ENCODE peak calls at places on chromosome 12, in ten cellular contexts. S, H, M, V, O, N, R, K, X and U are unnamed samples.

GRCh38 chr12:93645702-93646101 is 31.5 kb upstream of the CRADD start:
- DNase-seq in X (no peak), H (peak; percentile 56), M (no peak), S (no peak), N (no peak), K (peak; percentile 46), R (no peak), O (no peak), V (no peak), U (no peak)

GRCh38 chr12:131735863-131736806 is 25.2 kb downstream of the SFSWAP start:
- DNase-seq in H (peak; percentile 27), R (no peak), K (no peak), O (no peak), V (no peak), N (no peak), S (no peak), M (no peak), X (no peak), U (no peak)

GRCh38 chr12:56522486-56523193 is 1.0 kb downstream of the RBMS2 start:
- DNase-seq in N (no peak), K (peak; percentile 51), M (peak; percentile 19), H (peak; percentile 39), X (no peak), V (no peak), O (no peak), S (no peak), R (no peak), U (no peak)

GRCh38 chr12:107779077-107779840 is 4.8 kb downstream of the ASCL4 start:
- DNase-seq in M (no peak), H (no peak), K (no peak), X (peak; percentile 25), O (no peak), N (no peak), S (peak; percentile 72), R (no peak), V (no peak), U (no peak)

GRCh38 chr12:107404981-107405380 is 280.6 kb upstream of the PWP1 start:
- DNase-seq in V (no peak), N (no peak), X (no peak), H (peak; percentile 29), O (no peak), R (no peak), S (peak; percentile 20), K (peak; percentile 76), M (no peak), U (no peak)

GRCh38 chr12:132354211-132354981 is 25.0 kb upstream of the GALNT9 start:
- DNase-seq in H (no peak), R (no peak), S (no peak), N (no peak), O (no peak), K (no peak), V (no peak), M (no peak), X (no peak), U (no peak)

GRCh38 chr12:43333650-43334043 is 218.4 kb downstream of the ADAMTS20 start:
- DNase-seq in R (no peak), S (no peak), X (no peak), M (no peak), O (no peak), K (no peak), V (no peak), H (no peak), N (no peak), U (no peak)

GRCh38 chr12:12331896-12332295 is 18.1 kb downstream of the MANSC1 start:
- DNase-seq in M (no peak), H (no peak), S (no peak), X (no peak), R (no peak), O (no peak), K (no peak), N (no peak), V (no peak), U (no peak)

GRCh38 chr12:77847665-77848431 is 17.2 kb downstream of the NAV3 start:
- DNase-seq in K (peak; percentile 75), N (peak; percentile 66), X (no peak), H (peak; percentile 83), O (no peak), M (peak; percentile 72), V (no peak), R (peak; percentile 53), S (no peak), U (no peak)

GRCh38 chr12:54337280-54337842 is 12.4 kb downstream of the COPZ1 start:
- DNase-seq in X (no peak), N (no peak), V (no peak), K (no peak), H (peak; percentile 51), S (no peak), R (no peak), O (no peak), M (no peak), U (no peak)

GRCh38 chr12:30437044-30437443 is 258.6 kb downstream of the IPO8 start:
- DNase-seq in K (no peak), S (no peak), R (no peak), N (no peak), M (no peak), V (no peak), X (no peak), O (no peak), H (peak; percentile 18), U (no peak)

GRCh38 chr12:124774462-124775167 is 89.0 kb downstream of the SCARB1 start:
- DNase-seq in M (peak; percentile 95), H (peak; percentile 77), N (peak; percentile 89), O (peak; percentile 55), X (peak; percentile 63), K (peak; percentile 70), V (no peak), S (peak; percentile 83), R (no peak), U (peak; percentile 94)

GRCh38 chr12:76455582-76456345 is 103.8 kb downstream of the OSBPL8 start:
- DNase-seq in V (no peak), K (peak; percentile 96), O (peak; percentile 5), N (peak; percentile 75), S (peak; percentile 50), R (peak; percentile 79), M (peak; percentile 82), H (peak; percentile 91), X (peak; percentile 17), U (no peak)

GRCh38 chr12:112418596-112419268 is at the start of gene PTPN11:
- DNase-seq in V (peak; percentile 84), K (peak; percentile 88), S (peak; percentile 91), H (peak; percentile 93), R (no peak), O (peak; percentile 70), M (no peak), X (peak; percentile 85), N (peak; percentile 48), U (peak; percentile 96)

GRCh38 chr12:117985182-117985581 is 16.4 kb upstream of the KSR2 start:
- DNase-seq in H (no peak), V (no peak), M (no peak), N (no peak), R (no peak), S (no peak), O (no peak), X (no peak), K (peak; percentile 13), U (no peak)

GRCh38 chr12:65454115-65454823 is 175.8 kb downstream of the MSRB3 start:
- DNase-seq in R (no peak), M (no peak), O (no peak), S (no peak), K (no peak), X (no peak), H (no peak), N (no peak), V (no peak), U (no peak)

GRCh38 chr12:16590645-16591044 is 15.3 kb downstream of the LMO3 start:
- DNase-seq in R (no peak), V (no peak), M (no peak), X (no peak), S (no peak), O (no peak), H (no peak), N (no peak), K (no peak), U (no peak)

GRCh38 chr12:88493651-88494050 is 86.6 kb downstream of the KITLG start:
- DNase-seq in K (peak; percentile 89), N (no peak), H (peak; percentile 84), V (no peak), R (peak; percentile 84), O (no peak), M (peak; percentile 77), X (no peak), S (no peak), U (no peak)

GRCh38 chr12:34033628-34034296 is 11.5 kb downstream of the ALG10 start:
- DNase-seq in N (no peak), H (peak; percentile 55), S (peak; percentile 3), V (no peak), K (peak; percentile 58), M (no peak), O (no peak), X (no peak), R (peak; percentile 2), U (no peak)

GRCh38 chr12:56143870-56144269 is 8.5 kb upstream of the MYL6B start:
- DNase-seq in N (no peak), M (no peak), H (no peak), K (no peak), X (peak; percentile 30), S (no peak), V (no peak), O (no peak), R (no peak), U (no peak)

GRCh38 chr12:131421506-131422184 is 289.2 kb upstream of the SFSWAP start:
- DNase-seq in K (no peak), M (no peak), H (no peak), X (no peak), S (no peak), V (no peak), R (no peak), N (no peak), O (no peak), U (no peak)

GRCh38 chr12:46269429-46270241 is 792 bp upstream of the SLC38A1 start:
- DNase-seq in O (peak; percentile 34), H (no peak), R (no peak), X (no peak), V (peak; percentile 21), N (no peak), K (peak; percentile 56), S (peak; percentile 73), M (no peak), U (peak; percentile 29)

GRCh38 chr12:3135522-3136461 is 58.6 kb downstream of the TSPAN9 start:
- DNase-seq in K (peak; percentile 83), V (peak; percentile 45), N (no peak), H (peak; percentile 88), R (peak; percentile 66), S (peak; percentile 85), X (peak; percentile 52), M (peak; percentile 49), O (peak; percentile 80), U (peak; percentile 32)

GRCh38 chr12:2581293-2582045 is 213.3 kb upstream of the FKBP4 start:
- DNase-seq in M (no peak), R (no peak), N (no peak), X (no peak), K (no peak), S (no peak), V (no peak), O (no peak), H (no peak), U (no peak)

GRCh38 chr12:132556801-132557200 is 53.6 kb downstream of the LRCOL1 start:
- DNase-seq in X (no peak), M (no peak), O (no peak), H (no peak), V (no peak), R (no peak), S (no peak), N (no peak), K (no peak), U (no peak)

GRCh38 chr12:18165422-18165871 is 75.5 kb upstream of the RERGL start:
- DNase-seq in O (no peak), M (no peak), N (no peak), K (peak; percentile 67), V (no peak), R (no peak), X (no peak), H (peak; percentile 56), S (peak; percentile 46), U (no peak)

GRCh38 chr12:102567031-102567985 is 86.9 kb upstream of the IGF1 start:
- DNase-seq in M (peak; percentile 79), K (peak; percentile 90), H (peak; percentile 80), R (peak; percentile 21), N (peak; percentile 58), X (no peak), O (no peak), S (no peak), V (no peak), U (no peak)